ENCODE peak calls at places on chromosomes 12 and 14, in five cellular contexts. One of them, this sample, is unnamed.

GRCh38 chr12:100075598-100075997 is 67.1 kb downstream of the BLTP3B start:
- DNase-seq in Peyer's patch: no peak
- DNase-seq in NCI-H524: no peak
- DNase-seq in NCI-H1048: no peak
- DNase-seq in transverse colon: no peak
- DNase-seq in this sample: no peak

GRCh38 chr12:31498424-31498823 is 92.5 kb downstream of the DENND5B start:
- DNase-seq in Peyer's patch: no peak
- DNase-seq in NCI-H524: no peak
- DNase-seq in NCI-H1048: no peak
- DNase-seq in transverse colon: no peak
- DNase-seq in this sample: no peak

GRCh38 chr14:99793213-99794155 is at the start of gene EML1:
- DNase-seq in Peyer's patch: peak
- DNase-seq in NCI-H524: peak
- DNase-seq in NCI-H1048: peak
- DNase-seq in transverse colon: peak
- DNase-seq in this sample: peak

GRCh38 chr12:128823916-128824839 is at the start of gene SLC15A4:
- DNase-seq in Peyer's patch: peak
- DNase-seq in NCI-H524: peak
- DNase-seq in NCI-H1048: peak
- DNase-seq in transverse colon: peak
- DNase-seq in this sample: peak

GRCh38 chr14:75428230-75429104 is 645 bp downstream of the JDP2 start:
- DNase-seq in Peyer's patch: peak
- DNase-seq in NCI-H524: peak
- DNase-seq in NCI-H1048: no peak
- DNase-seq in transverse colon: peak
- DNase-seq in this sample: peak

GRCh38 chr12:107634530-107634929 is 51.1 kb upstream of the PWP1 start:
- DNase-seq in Peyer's patch: no peak
- DNase-seq in NCI-H524: no peak
- DNase-seq in NCI-H1048: no peak
- DNase-seq in transverse colon: no peak
- DNase-seq in this sample: no peak

GRCh38 chr12:80412343-80412953 is 31.6 kb upstream of the PTPRQ start:
- DNase-seq in Peyer's patch: no peak
- DNase-seq in NCI-H524: peak
- DNase-seq in NCI-H1048: peak
- DNase-seq in transverse colon: no peak
- DNase-seq in this sample: no peak

GRCh38 chr12:120429368-120429767 is 8.5 kb upstream of the COX6A1 start:
- DNase-seq in Peyer's patch: no peak
- DNase-seq in NCI-H524: no peak
- DNase-seq in NCI-H1048: no peak
- DNase-seq in transverse colon: peak
- DNase-seq in this sample: no peak

GRCh38 chr12:78181544-78182162 is 351.0 kb downstream of the NAV3 start:
- DNase-seq in Peyer's patch: no peak
- DNase-seq in NCI-H524: peak
- DNase-seq in NCI-H1048: no peak
- DNase-seq in transverse colon: peak
- DNase-seq in this sample: peak

GRCh38 chr12:45309826-45310626 is 94.1 kb downstream of the ANO6 start:
- DNase-seq in Peyer's patch: no peak
- DNase-seq in NCI-H524: no peak
- DNase-seq in NCI-H1048: no peak
- DNase-seq in transverse colon: no peak
- DNase-seq in this sample: no peak

GRCh38 chr12:90858261-90858660 is 96.7 kb downstream of the CCER1 start:
- DNase-seq in Peyer's patch: no peak
- DNase-seq in NCI-H524: no peak
- DNase-seq in NCI-H1048: peak
- DNase-seq in transverse colon: peak
- DNase-seq in this sample: no peak

GRCh38 chr14:51996148-51996746 is 6.9 kb downstream of the RTRAF start:
- DNase-seq in Peyer's patch: no peak
- DNase-seq in NCI-H524: peak
- DNase-seq in NCI-H1048: no peak
- DNase-seq in transverse colon: no peak
- DNase-seq in this sample: no peak

This sample was measured in WERI-Rb-1.